ENCODE peak calls at places on chromosome 17, in nine cellular contexts. R is uterus, I is lower lobe of right lung, H is prostate gland, X is SJCRH30, Z is neural progenitor cell, B is AG04450, C is stomach, Y is upper lobe of left lung. P is an unnamed sample.

GRCh38 chr17:28421775-28422305 is 15.8 kb upstream of the SLC46A1 start:
- DNase-seq in R (no peak), I (no peak), H (no peak), X (no peak), Z (no peak), B (no peak), C (no peak), Y (peak), P (no peak)

GRCh38 chr17:73101031-73101430 is 8.5 kb upstream of the SLC39A11 start:
- DNase-seq in R (no peak), I (no peak), H (no peak), X (no peak), Z (no peak), B (no peak), C (peak), Y (no peak), P (no peak)

GRCh38 chr17:35486920-35487727 is 38.6 kb upstream of the SLFN13 start:
- DNase-seq in R (peak), I (peak), H (no peak), X (no peak), Z (no peak), B (peak), C (peak), Y (peak), P (peak)

GRCh38 chr17:56679767-56680422 is 86.4 kb downstream of the NOG start:
- DNase-seq in R (no peak), I (no peak), H (no peak), X (no peak), Z (no peak), B (no peak), C (no peak), Y (no peak), P (no peak)

GRCh38 chr17:38982858-38983746 is 15.9 kb upstream of the FBXO47 start:
- DNase-seq in R (peak), I (no peak), H (peak), X (peak), Z (peak), B (peak), C (peak), Y (peak), P (peak)

GRCh38 chr17:49901460-49902331 is 53.8 kb upstream of the TAC4 start:
- DNase-seq in R (no peak), I (peak), H (no peak), X (no peak), Z (peak), B (no peak), C (no peak), Y (peak), P (no peak)

GRCh38 chr17:8484465-8484864 is 48.8 kb downstream of the NDEL1 start:
- DNase-seq in R (no peak), I (no peak), H (no peak), X (no peak), Z (no peak), B (no peak), C (no peak), Y (no peak), P (no peak)

GRCh38 chr17:37447641-37448040 is 41.0 kb downstream of the TADA2A start:
- DNase-seq in R (no peak), I (no peak), H (no peak), X (no peak), Z (no peak), B (no peak), C (no peak), Y (no peak), P (no peak)

GRCh38 chr17:30346211-30346831 is 12.5 kb upstream of the TMIGD1 start:
- DNase-seq in R (no peak), I (no peak), H (no peak), X (no peak), Z (no peak), B (no peak), C (no peak), Y (no peak), P (no peak)

GRCh38 chr17:68170246-68170645 is 77.6 kb upstream of the AMZ2 start:
- DNase-seq in R (no peak), I (no peak), H (no peak), X (no peak), Z (no peak), B (no peak), C (no peak), Y (no peak), P (no peak)

GRCh38 chr17:72580321-72581127 is 459.7 kb downstream of the SOX9 start:
- DNase-seq in R (no peak), I (no peak), H (peak), X (no peak), Z (no peak), B (no peak), C (peak), Y (peak), P (no peak)

GRCh38 chr17:71188811-71189492 is 931.9 kb upstream of the SOX9 start:
- DNase-seq in R (no peak), I (no peak), H (no peak), X (no peak), Z (no peak), B (peak), C (no peak), Y (no peak), P (no peak)

GRCh38 chr17:35315283-35315682 is 58.1 kb downstream of the SLFN11 start:
- DNase-seq in R (no peak), I (no peak), H (peak), X (peak), Z (no peak), B (peak), C (no peak), Y (no peak), P (no peak)

GRCh38 chr17:42548070-42548837 is 4.5 kb upstream of the HSD17B1 start:
- DNase-seq in R (peak), I (peak), H (peak), X (no peak), Z (peak), B (no peak), C (peak), Y (peak), P (no peak)

GRCh38 chr17:74233937-74234336 is 20.6 kb downstream of the TTYH2 start:
- DNase-seq in R (no peak), I (no peak), H (no peak), X (no peak), Z (no peak), B (no peak), C (no peak), Y (peak), P (no peak)

GRCh38 chr17:74235040-74235581 is 21.7 kb downstream of the TTYH2 start:
- DNase-seq in R (no peak), I (no peak), H (no peak), X (no peak), Z (no peak), B (no peak), C (no peak), Y (no peak), P (no peak)

GRCh38 chr17:74230896-74231295 is 17.5 kb downstream of the TTYH2 start:
- DNase-seq in R (no peak), I (no peak), H (no peak), X (no peak), Z (no peak), B (no peak), C (no peak), Y (no peak), P (no peak)

GRCh38 chr17:74234482-74234881 is 21.1 kb downstream of the TTYH2 start:
- DNase-seq in R (no peak), I (no peak), H (no peak), X (no peak), Z (no peak), B (no peak), C (no peak), Y (no peak), P (no peak)

DNA sequence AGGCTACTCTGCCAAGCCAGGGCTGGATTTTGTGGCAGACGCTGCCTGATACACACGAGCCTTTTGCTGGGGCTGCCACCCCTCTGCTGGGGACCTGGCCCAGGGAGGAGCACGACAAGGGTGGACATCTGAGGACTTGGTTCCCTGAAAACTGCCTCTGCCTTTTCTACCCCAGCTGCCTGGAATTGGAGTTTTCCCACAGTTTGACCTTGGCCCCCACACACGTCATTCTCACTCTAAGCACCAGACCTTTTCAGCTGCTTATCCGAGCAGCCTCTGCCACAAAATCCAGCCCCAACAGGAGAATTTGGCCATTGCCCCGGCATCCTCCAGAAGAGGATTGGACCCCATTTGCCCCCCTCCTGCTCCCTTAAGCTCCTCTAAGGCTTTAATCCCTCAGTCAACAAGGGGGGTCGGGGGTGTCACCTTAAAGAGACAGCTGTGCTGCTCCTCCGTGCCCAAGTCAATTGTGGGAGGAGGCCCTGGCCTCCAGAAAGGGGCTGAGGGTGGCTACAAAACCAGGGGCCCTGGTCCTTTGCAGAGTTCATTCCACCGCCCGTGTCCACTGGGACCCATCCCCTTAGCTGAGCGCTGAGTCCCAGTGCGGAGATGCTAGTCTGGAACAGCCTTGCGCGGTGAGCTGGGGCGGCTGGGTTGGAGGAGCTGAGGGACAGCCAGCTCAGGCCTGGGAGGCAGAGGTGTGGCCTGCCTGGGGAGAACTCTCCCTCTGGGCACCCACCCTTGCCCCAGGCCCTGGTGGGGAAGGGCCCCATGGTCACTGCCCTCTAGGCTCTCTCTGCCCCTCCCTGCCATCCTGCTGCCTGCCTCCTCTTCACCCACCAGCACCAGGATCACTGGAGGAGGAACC is 18.7 kb downstream of the TTYH2 start:
- DNase-seq in R (no peak), I (no peak), H (no peak), X (peak), Z (peak), B (no peak), C (no peak), Y (no peak), P (no peak)
- H3K27ac ChIP-seq in R (no peak), I (no peak), H (no peak), X (no peak), Z (no peak), B (no peak), C (no peak), Y (no peak), P (no peak)

GRCh38 chr17:80035937-80036714 is at the start of gene CCDC40:
- DNase-seq in R (peak), I (peak), H (peak), X (peak), Z (peak), B (no peak), C (peak), Y (peak), P (no peak)

GRCh38 chr17:80034654-80034976 is 1.1 kb downstream of the TBC1D16 start:
- DNase-seq in R (no peak), I (no peak), H (no peak), X (no peak), Z (no peak), B (no peak), C (no peak), Y (no peak), P (no peak)

GRCh38 chr17:80034977-80035686 is 540 bp downstream of the TBC1D16 start:
- DNase-seq in R (no peak), I (peak), H (no peak), X (peak), Z (peak), B (no peak), C (no peak), Y (peak), P (no peak)

GRCh38 chr17:80036715-80037477 is 454 bp downstream of the CCDC40 start:
- DNase-seq in R (no peak), I (peak), H (no peak), X (peak), Z (peak), B (no peak), C (no peak), Y (no peak), P (no peak)

DNA sequence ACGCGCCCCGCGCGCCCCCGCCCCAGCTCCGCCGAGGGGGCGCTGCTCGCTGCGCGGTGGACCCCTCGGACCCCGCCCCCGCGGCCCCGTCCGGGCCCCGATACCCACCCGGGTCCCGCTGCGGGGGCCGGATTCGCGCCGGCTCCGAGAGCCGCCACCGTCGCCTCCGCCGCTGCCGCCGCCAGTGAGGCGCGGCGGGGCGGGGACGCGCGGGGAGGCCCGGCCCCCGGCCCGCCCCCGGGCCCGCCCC is at the start of gene TBC1D16:
- DNase-seq in R (no peak), I (no peak), H (no peak), X (no peak), Z (no peak), B (no peak), C (no peak), Y (no peak), P (no peak)
- H3K27ac ChIP-seq in R (peak), I (peak), H (peak), X (peak), Z (peak), B (peak), C (peak), Y (peak), P (peak)

GRCh38 chr17:7183433-7184090 is 4.4 kb upstream of the ASGR1 start:
- DNase-seq in R (no peak), I (no peak), H (no peak), X (no peak), Z (no peak), B (no peak), C (no peak), Y (no peak), P (no peak)
- H3K27ac ChIP-seq in R (no peak), I (no peak), H (no peak), X (no peak), Z (no peak), B (no peak), C (no peak), Y (no peak), P (no peak)

GRCh38 chr17:31721291-31722025 is 137.6 kb downstream of the COPRS start:
- DNase-seq in R (no peak), I (no peak), H (no peak), X (no peak), Z (no peak), B (no peak), C (no peak), Y (no peak), P (no peak)
- H3K27ac ChIP-seq in R (no peak), I (no peak), H (no peak), X (no peak), Z (no peak), B (peak), C (peak), Y (no peak), P (no peak)

DNA sequence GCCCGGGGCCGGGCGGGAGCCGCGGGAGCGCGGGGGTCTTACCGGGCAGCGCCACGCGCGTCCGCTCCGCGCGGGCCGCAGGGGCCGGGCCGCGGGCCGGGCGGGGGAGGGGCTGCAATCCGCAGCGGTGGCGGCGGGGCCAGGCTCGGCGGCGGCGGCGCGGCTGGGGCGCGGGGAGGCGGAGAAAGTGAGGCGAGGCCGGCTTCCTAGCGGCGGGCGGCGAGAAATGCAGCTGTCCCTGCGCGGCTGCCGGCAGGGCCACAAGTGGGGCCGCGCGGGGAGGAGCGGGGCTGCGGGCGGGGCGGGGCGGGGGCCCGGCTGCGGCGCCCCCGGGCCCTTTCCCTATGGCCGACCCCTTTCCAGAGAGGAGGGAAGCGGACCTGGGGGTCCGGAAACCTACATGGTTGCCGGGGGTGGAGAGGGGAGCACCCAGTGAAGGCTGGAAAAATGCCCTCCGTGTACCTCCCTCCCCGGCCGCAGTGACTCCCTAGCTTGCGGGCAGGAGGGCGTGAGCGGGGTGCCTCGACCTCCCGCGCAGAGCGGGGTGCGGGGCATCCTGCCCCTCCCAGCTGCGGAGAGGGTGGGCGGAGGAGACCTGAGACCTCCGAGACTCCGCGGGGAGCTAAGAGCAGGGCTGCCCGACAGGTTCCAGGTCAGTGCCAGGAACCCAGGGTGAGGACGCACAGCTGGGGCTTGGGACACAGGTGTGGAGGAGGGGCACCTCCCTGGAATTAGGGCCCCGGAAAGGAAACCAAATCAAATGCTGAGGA is at the start of gene CUEDC1:
- DNase-seq in R (peak), I (peak), H (peak), X (peak), Z (peak), B (no peak), C (peak), Y (peak), P (no peak)
- H3K27ac ChIP-seq in R (peak), I (peak), H (peak), X (peak), Z (no peak), B (peak), C (peak), Y (peak), P (peak)

GRCh38 chr17:60102632-60103047 is 23.9 kb upstream of the HEATR6 start:
- DNase-seq in R (no peak), I (peak), H (peak), X (no peak), Z (no peak), B (no peak), C (no peak), Y (peak), P (no peak)
- H3K27ac ChIP-seq in R (peak), I (peak), H (no peak), X (no peak), Z (no peak), B (peak), C (no peak), Y (no peak), P (peak)

GRCh38 chr17:79341529-79341780 is 266.8 kb downstream of the ENGASE start:
- DNase-seq in R (no peak), I (no peak), H (no peak), X (no peak), Z (no peak), B (no peak), C (no peak), Y (no peak), P (no peak)
- H3K27ac ChIP-seq in R (no peak), I (no peak), H (no peak), X (no peak), Z (no peak), B (no peak), C (no peak), Y (no peak), P (no peak)

GRCh38 chr17:82216301-82217119 is 3.9 kb upstream of the CCDC57 start:
- DNase-seq in R (no peak), I (peak), H (peak), X (no peak), Z (no peak), B (no peak), C (peak), Y (peak), P (no peak)
- H3K27ac ChIP-seq in R (peak), I (peak), H (peak), X (no peak), Z (no peak), B (peak), C (peak), Y (peak), P (no peak)